ENCODE peak calls at places on chromosomes 12 and 14, in ten cellular contexts. N is GM23338; U is CD4-positive, alpha-beta memory T cell; X is hepatocyte; J is pancreas; F is lower lobe of right lung; S is IMR-90; C is Panc1; P is CD8-positive, alpha-beta T cell; A is PC-3. M is an unnamed sample.

GRCh38 chr12:51269174-51270066 is 795 bp downstream of the SMAGP start:
- DNase-seq in S (no peak), N (peak; percentile 92), C (no peak), A (peak; percentile 65), P (peak; percentile 80), J (peak; percentile 82), X (peak; percentile 85), F (peak; percentile 81), U (peak; percentile 55), M (peak; percentile 94)

GRCh38 chr12:49025463-49025862 is 6.9 kb upstream of the PRKAG1 start:
- DNase-seq in J (no peak), F (no peak), X (no peak), U (no peak), S (no peak), N (no peak), A (no peak), P (no peak), C (no peak), M (no peak)

GRCh38 chr12:6277982-6278438 is 32.5 kb upstream of the PLEKHG6 start:
- DNase-seq in P (peak; percentile 52), J (peak; percentile 76), S (no peak), N (peak; percentile 49), X (peak; percentile 64), C (no peak), A (peak; percentile 69), U (no peak), F (peak; percentile 83), M (peak; percentile 78)

GRCh38 chr12:124413401-124413800 is 118.5 kb downstream of the RFLNA start:
- DNase-seq in F (no peak), U (no peak), J (no peak), P (no peak), A (no peak), C (no peak), N (no peak), X (no peak), S (no peak), M (no peak)

GRCh38 chr12:53675701-53676607 is at the start of gene ATP5MC2:
- DNase-seq in S (peak; percentile 99), N (peak; percentile 98), J (peak; percentile 95), A (peak; percentile 99), F (peak; percentile 98), C (peak; percentile 99), P (peak; percentile 97), U (peak; percentile 98), X (peak; percentile 99), M (peak; percentile 97)

GRCh38 chr12:70719084-70719483 is 81.9 kb upstream of the PTPRB start:
- DNase-seq in F (no peak), A (no peak), S (no peak), P (no peak), C (no peak), X (no peak), N (peak; percentile 13), U (no peak), J (no peak), M (no peak)

GRCh38 chr12:21416611-21417121 is 20.8 kb upstream of the PYROXD1 start:
- DNase-seq in C (no peak), J (no peak), N (no peak), F (no peak), S (peak; percentile 42), U (no peak), A (no peak), P (no peak), X (no peak), M (no peak)

GRCh38 chr12:108498136-108498535 is 16.9 kb upstream of the FICD start:
- DNase-seq in P (no peak), F (no peak), S (no peak), A (peak; percentile 23), N (no peak), U (no peak), J (no peak), C (no peak), X (no peak), M (no peak)

GRCh38 chr14:96270565-96271420 is 14.8 kb downstream of the BDKRB1 start:
- DNase-seq in F (no peak), P (no peak), A (no peak), J (no peak), U (no peak), X (no peak), N (no peak), C (no peak), S (peak; percentile 11), M (no peak)

GRCh38 chr12:45089417-45089816 is 38.5 kb upstream of the DBX2 start:
- DNase-seq in N (peak; percentile 24), S (no peak), P (no peak), C (no peak), F (no peak), J (no peak), A (no peak), U (no peak), X (no peak), M (no peak)

GRCh38 chr14:61699092-61699491 is 3.8 kb downstream of the HIF1A start:
- DNase-seq in N (no peak), P (no peak), U (no peak), S (no peak), J (no peak), A (no peak), C (no peak), F (no peak), X (no peak), M (no peak)

GRCh38 chr12:52616680-52617402 is 1.5 kb downstream of the KRT73 start:
- DNase-seq in C (no peak), P (peak; percentile 48), F (no peak), J (no peak), N (no peak), A (no peak), S (no peak), U (no peak), X (no peak), M (no peak)

GRCh38 chr14:79781882-79782281 is 429.4 kb downstream of the DIO2 start:
- DNase-seq in A (no peak), N (no peak), X (no peak), F (no peak), S (peak; percentile 70), P (no peak), U (no peak), C (no peak), J (no peak), M (no peak)

GRCh38 chr14:39085933-39086332 is 17.1 kb downstream of the SEC23A start:
- DNase-seq in A (no peak), C (no peak), J (no peak), S (peak; percentile 31), N (no peak), P (no peak), X (no peak), F (no peak), U (no peak), M (no peak)

GRCh38 chr14:65560340-65561027 is 148.0 kb downstream of the FUT8 start:
- DNase-seq in P (no peak), U (no peak), F (no peak), J (no peak), C (no peak), X (no peak), S (peak; percentile 7), A (no peak), N (no peak), M (no peak)

GRCh38 chr12:12210983-12211382 is 55.9 kb downstream of the LRP6 start:
- DNase-seq in F (no peak), U (peak; percentile 53), J (no peak), N (no peak), A (no peak), C (no peak), S (no peak), X (no peak), P (no peak), M (no peak)

GRCh38 chr12:4487024-4487423 is 41.4 kb upstream of the FGF6 start:
- DNase-seq in C (no peak), J (no peak), N (peak; percentile 20), U (no peak), F (no peak), S (no peak), A (no peak), X (no peak), P (no peak), M (no peak)

GRCh38 chr14:80664576-80664975 is 277.0 kb downstream of the CEP128 start:
- DNase-seq in N (no peak), A (peak; percentile 55), U (no peak), X (peak; percentile 32), S (peak; percentile 83), C (no peak), F (no peak), J (no peak), P (no peak), M (no peak)

GRCh38 chr12:50840809-50841487 is 1.8 kb upstream of the TMPRSS12 start:
- DNase-seq in X (no peak), C (no peak), P (no peak), F (no peak), J (no peak), U (no peak), N (no peak), S (no peak), A (peak; percentile 7), M (no peak)

GRCh38 chr14:63435204-63435603 is 108.0 kb downstream of the PPP2R5E start:
- DNase-seq in J (no peak), N (no peak), C (no peak), U (no peak), S (no peak), F (no peak), A (no peak), P (no peak), X (no peak), M (no peak)
- H3K4me1 ChIP-seq in J (peaks cover 35% of the 10 kb centered on the region), N (peaks cover 54% of the 10 kb centered on the region), C (peaks cover 15% of the 10 kb centered on the region), U (peaks cover 45% of the 10 kb centered on the region), S (peaks cover 10% of the 10 kb centered on the region), F (peaks cover 78% of the 10 kb centered on the region), A (peaks cover 40% of the 10 kb centered on the region), P (peaks cover 40% of the 10 kb centered on the region), X (peaks cover 29% of the 10 kb centered on the region), M (peaks cover 14% of the 10 kb centered on the region)

GRCh38 chr12:111434680-111435338 is 29.1 kb downstream of the SH2B3 start:
- DNase-seq in F (no peak), U (peak; percentile 97), N (peak; percentile 41), C (no peak), P (peak; percentile 87), A (no peak), X (peak; percentile 47), J (no peak), S (peak; percentile 62), M (no peak)
- H3K4me1 ChIP-seq in F (peaks cover 100% of the 10 kb centered on the region), U (peaks cover 95% of the 10 kb centered on the region), N (peaks cover 61% of the 10 kb centered on the region), C (peaks cover 60% of the 10 kb centered on the region), P (peaks cover 99% of the 10 kb centered on the region), A (peaks cover 34% of the 10 kb centered on the region), X (peaks cover 34% of the 10 kb centered on the region), J (peaks cover 29% of the 10 kb centered on the region), S (peaks cover 36% of the 10 kb centered on the region), M (no peaks in the 10 kb centered on the region)

DNA sequence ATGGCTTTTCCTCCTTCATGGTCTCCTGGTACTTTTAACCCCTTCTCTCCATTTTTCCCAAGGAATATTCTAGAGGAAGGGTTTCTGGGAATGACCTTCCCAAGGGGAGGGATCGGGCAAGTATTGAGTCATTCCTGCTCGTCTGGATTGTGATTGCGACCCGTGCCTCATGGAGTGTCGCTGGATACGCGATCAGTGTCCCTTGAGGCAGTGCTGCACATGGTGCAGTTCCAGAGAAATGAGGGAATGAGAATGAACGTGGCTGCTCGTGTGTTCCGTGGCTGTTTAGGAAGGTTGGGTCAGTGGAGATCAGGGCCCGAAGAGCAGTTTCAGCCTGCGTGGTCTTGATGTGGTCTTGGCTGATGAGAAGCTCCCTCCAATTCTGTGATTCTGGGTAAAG is 234.4 kb downstream of the CACNA1C start:
- DNase-seq in S (no peak), X (no peak), F (no peak), J (no peak), A (no peak), P (no peak), U (no peak), C (no peak), N (no peak), M (peak; percentile 18)
- H3K4me1 ChIP-seq in S (peaks cover 44% of the 10 kb centered on the region), X (peaks cover 56% of the 10 kb centered on the region), F (peaks cover 61% of the 10 kb centered on the region), J (no peaks in the 10 kb centered on the region), A (no peaks in the 10 kb centered on the region), P (no peaks in the 10 kb centered on the region), U (no peaks in the 10 kb centered on the region), C (no peaks in the 10 kb centered on the region), N (peaks cover 16% of the 10 kb centered on the region), M (no peaks in the 10 kb centered on the region)

GRCh38 chr12:120117961-120118709 is 1.6 kb upstream of the RAB35 start:
- DNase-seq in P (no peak), J (no peak), S (peak; percentile 67), F (no peak), N (peak; percentile 89), U (no peak), X (peak; percentile 37), A (peak; percentile 71), C (no peak), M (no peak)
- H3K4me1 ChIP-seq in P (peaks cover 50% of the 10 kb centered on the region), J (no peaks in the 10 kb centered on the region), S (peaks cover 23% of the 10 kb centered on the region), F (peaks cover 55% of the 10 kb centered on the region), N (peaks cover 19% of the 10 kb centered on the region), U (peaks cover 80% of the 10 kb centered on the region), X (peaks cover 27% of the 10 kb centered on the region), A (peaks cover 32% of the 10 kb centered on the region), C (peaks cover 17% of the 10 kb centered on the region), M (peaks cover 26% of the 10 kb centered on the region)

M was measured in Caco-2.